ENCODE peak calls at places on chromosomes 7 and 10, in nine cellular contexts. G is dorsolateral prefrontal cortex; E is GM04503; X is fibroblast of the conjunctiva; O is stimulated activated CD8-positive, alpha-beta memory T cell treated with anti-CD3 and anti-CD28 coated beads, Interleukin-12 subunit alpha, Interleukin-12 subunit beta, amount 100 ng/mL, for 4 hours; T is kidney tubule cell; H is fibroblast of the aortic adventitia; P is T-cell; N is MV-4-11. Y is an unnamed sample.

GRCh38 chr7:30396379-30396778 is 82.2 kb downstream of the NOD1 start:
- DNase-seq in G (no peak), E (no peak), X (no peak), O (no peak), T (no peak), H (peak; percentile 33), P (no peak), N (no peak), Y (no peak)

GRCh38 chr7:72326365-72326764 is 85.8 kb downstream of the CALN1 start:
- DNase-seq in G (no peak), E (no peak), X (no peak), O (no peak), T (no peak), H (no peak), P (no peak), N (no peak), Y (no peak)

GRCh38 chr7:108345710-108346336 is 110.4 kb downstream of the NRCAM start:
- DNase-seq in G (no peak), E (no peak), X (no peak), O (no peak), T (no peak), H (no peak), P (no peak), N (no peak), Y (no peak)

GRCh38 chr7:29091722-29092121 is 54.6 kb downstream of the CPVL start:
- DNase-seq in G (no peak), E (no peak), X (no peak), O (no peak), T (peak; percentile 64), H (no peak), P (no peak), N (no peak), Y (no peak)

GRCh38 chr10:6279540-6280267 is 77.0 kb downstream of the PFKFB3 start:
- DNase-seq in G (no peak), E (peak; percentile 42), X (no peak), O (no peak), T (peak; percentile 100), H (peak; percentile 35), P (no peak), N (no peak), Y (no peak)

GRCh38 chr7:36441344-36442022 is 51.8 kb downstream of the ANLN start:
- DNase-seq in G (no peak), E (no peak), X (no peak), O (no peak), T (peak; percentile 17), H (no peak), P (no peak), N (no peak), Y (no peak)

GRCh38 chr10:7397049-7397448 is 13.8 kb downstream of the SFMBT2 start:
- DNase-seq in G (no peak), E (no peak), X (no peak), O (no peak), T (no peak), H (no peak), P (no peak), N (peak; percentile 46), Y (no peak)

GRCh38 chr10:116566932-116567331 is 21.2 kb downstream of the PNLIP start:
- DNase-seq in G (no peak), E (no peak), X (no peak), O (no peak), T (no peak), H (no peak), P (no peak), N (no peak), Y (no peak)

GRCh38 chr10:33129181-33129928 is 171.3 kb upstream of the ITGB1 start:
- DNase-seq in G (no peak), E (peak; percentile 97), X (peak; percentile 75), O (no peak), T (peak; percentile 84), H (peak; percentile 93), P (no peak), N (peak; percentile 26), Y (no peak)

GRCh38 chr7:20779041-20779440 is 7.6 kb downstream of the SP8 start:
- DNase-seq in G (no peak), E (no peak), X (no peak), O (no peak), T (no peak), H (no peak), P (no peak), N (no peak), Y (no peak)

GRCh38 chr7:25014735-25015134 is 34.8 kb upstream of the OSBPL3 start:
- DNase-seq in G (no peak), E (peak; percentile 84), X (peak; percentile 92), O (no peak), T (no peak), H (peak; percentile 99), P (no peak), N (no peak), Y (no peak)

GRCh38 chr10:61847640-61848039 is 53.9 kb upstream of the ARID5B start:
- DNase-seq in G (no peak), E (no peak), X (no peak), O (no peak), T (no peak), H (no peak), P (no peak), N (no peak), Y (no peak)

GRCh38 chr7:5472432-5473315 is 49.0 kb upstream of the TNRC18 start:
- DNase-seq in G (no peak), E (no peak), X (no peak), O (no peak), T (no peak), H (no peak), P (no peak), N (peak; percentile 6), Y (no peak)

GRCh38 chr10:127715249-127715648 is 21.7 kb upstream of the FOXI2 start:
- DNase-seq in G (no peak), E (no peak), X (no peak), O (no peak), T (no peak), H (no peak), P (no peak), N (no peak), Y (no peak)

GRCh38 chr10:124565565-124566221 is 104.1 kb downstream of the LHPP start:
- DNase-seq in G (peak; percentile 43), E (no peak), X (no peak), O (no peak), T (peak; percentile 33), H (no peak), P (no peak), N (no peak), Y (peak; percentile 60)

GRCh38 chr7:2231992-2232765 is 566 bp downstream of the MAD1L1 start:
- DNase-seq in G (no peak), E (no peak), X (no peak), O (no peak), T (peak; percentile 3), H (peak; percentile 13), P (no peak), N (no peak), Y (peak; percentile 89)

GRCh38 chr7:117071597-117071996 is 118.3 kb downstream of the ST7 start:
- DNase-seq in G (no peak), E (no peak), X (no peak), O (no peak), T (no peak), H (no peak), P (no peak), N (no peak), Y (no peak)

GRCh38 chr10:119502214-119502613 is 40.3 kb downstream of the RGS10 start:
- DNase-seq in G (no peak), E (no peak), X (no peak), O (peak; percentile 64), T (no peak), H (no peak), P (peak; percentile 77), N (no peak), Y (no peak)

GRCh38 chr10:44032216-44032615 is 352.7 kb downstream of the CXCL12 start:
- DNase-seq in G (no peak), E (no peak), X (no peak), O (no peak), T (no peak), H (peak; percentile 61), P (no peak), N (no peak), Y (no peak)

GRCh38 chr7:154872811-154873570 is 129.9 kb downstream of the PAXIP1 start:
- DNase-seq in G (no peak), E (no peak), X (no peak), O (no peak), T (no peak), H (no peak), P (no peak), N (no peak), Y (no peak)

GRCh38 chr10:6382081-6382480 is 179.3 kb downstream of the PFKFB3 start:
- DNase-seq in G (no peak), E (peak; percentile 24), X (no peak), O (no peak), T (no peak), H (peak; percentile 49), P (no peak), N (peak; percentile 93), Y (no peak)

Y was measured in upper lobe of left lung.